ENCODE peak calls at places on chromosomes 12 and 14, in seven cellular contexts. S, F, D, Q, U, L and B are unnamed samples.

GRCh38 chr14:105182296-105183020 is 1.3 kb upstream of the NUDT14 start:
- DNase-seq in F (no peak), S (no peak), Q (no peak), L (no peak), U (no peak), D (no peak), B (no peak)

GRCh38 chr14:58772814-58773620 is 135.3 kb downstream of the DACT1 start:
- DNase-seq in U (peak), S (no peak), Q (no peak), L (no peak), F (no peak), D (no peak), B (no peak)

GRCh38 chr14:66121859-66122258 is 364.3 kb upstream of the CCDC196 start:
- DNase-seq in D (no peak), L (no peak), Q (no peak), F (no peak), S (no peak), U (peak), B (no peak)

GRCh38 chr14:28761438-28762289 is 4.9 kb upstream of the FOXG1 start:
- DNase-seq in Q (no peak), U (no peak), D (no peak), S (no peak), F (no peak), L (no peak), B (no peak)

GRCh38 chr12:113700943-113701342 is 229.3 kb upstream of the LHX5 start:
- DNase-seq in Q (no peak), S (no peak), D (peak), L (peak), U (peak), F (no peak), B (no peak)

GRCh38 chr12:77488041-77488620 is 342.6 kb upstream of the NAV3 start:
- DNase-seq in U (no peak), F (no peak), Q (no peak), L (no peak), S (no peak), D (peak), B (no peak)

GRCh38 chr14:61750708-61751474 is 11.3 kb upstream of the SNAPC1 start:
- DNase-seq in D (peak), Q (peak), U (peak), S (peak), F (peak), L (peak), B (no peak)

GRCh38 chr14:60510976-60511599 is 2.1 kb downstream of the SIX6 start:
- DNase-seq in Q (no peak), F (no peak), D (no peak), U (peak), L (no peak), S (no peak), B (no peak)

GRCh38 chr14:81594012-81594411 is 60.4 kb upstream of the SEL1L start:
- DNase-seq in S (no peak), U (no peak), L (no peak), D (no peak), F (peak), Q (no peak), B (no peak)

GRCh38 chr14:105154476-105154871 is 14.1 kb downstream of the JAG2 start:
- DNase-seq in L (no peak), D (no peak), F (no peak), Q (no peak), U (no peak), S (no peak), B (no peak)

GRCh38 chr12:52772727-52773126 is 4.4 kb downstream of the KRT76 start:
- DNase-seq in D (no peak), S (no peak), Q (no peak), L (no peak), U (no peak), F (no peak), B (no peak)